ENCODE peak calls at places on chromosomes 2 and 18, in nine cellular contexts. J is AG04450, V is GM06990, Z is thyroid gland, E is left lung, N is MM.1S, H is foreskin fibroblast, U is body of pancreas, S is tibial artery. X is an unnamed sample.

GRCh38 chr2:7237476-7237875 is 320.3 kb downstream of the RNF144A start:
- DNase-seq in J (no peak), V (no peak), Z (no peak), E (no peak), N (no peak), H (no peak), U (no peak), S (no peak), X (no peak)

GRCh38 chr2:4962419-4962818 is 729.8 kb upstream of the SOX11 start:
- DNase-seq in J (no peak), V (no peak), Z (no peak), E (no peak), N (no peak), H (no peak), U (no peak), S (no peak), X (no peak)

GRCh38 chr2:30692829-30693265 is 114.4 kb downstream of the CAPN13 start:
- DNase-seq in J (no peak), V (no peak), Z (no peak), E (no peak), N (no peak), H (peak), U (no peak), S (peak), X (no peak)

GRCh38 chr2:86592547-86593230 is 29.4 kb upstream of the CHMP3 start:
- DNase-seq in J (no peak), V (no peak), Z (no peak), E (no peak), N (no peak), H (peak), U (no peak), S (no peak), X (peak)

GRCh38 chr18:24055009-24055804 is 40.7 kb downstream of the TTC39C start:
- DNase-seq in J (no peak), V (no peak), Z (no peak), E (no peak), N (no peak), H (no peak), U (no peak), S (no peak), X (no peak)

GRCh38 chr2:215917953-215918620 is 95.3 kb downstream of the MREG start:
- DNase-seq in J (no peak), V (peak), Z (no peak), E (no peak), N (peak), H (peak), U (no peak), S (no peak), X (peak)

GRCh38 chr2:72925328-72925943 is 8.1 kb downstream of the EMX1 start:
- DNase-seq in J (no peak), V (no peak), Z (no peak), E (no peak), N (no peak), H (no peak), U (peak), S (peak), X (no peak)

GRCh38 chr2:41194235-41194634 is 742.3 kb upstream of the SLC8A1 start:
- DNase-seq in J (no peak), V (no peak), Z (peak), E (no peak), N (no peak), H (peak), U (peak), S (no peak), X (peak)

GRCh38 chr18:616380-616995 is 19.7 kb downstream of the CLUL1 start:
- DNase-seq in J (no peak), V (no peak), Z (no peak), E (no peak), N (peak), H (peak), U (no peak), S (no peak), X (peak)

GRCh38 chr18:22377769-22378168 is 39.9 kb downstream of the CTAGE1 start:
- DNase-seq in J (no peak), V (no peak), Z (no peak), E (no peak), N (no peak), H (no peak), U (no peak), S (no peak), X (no peak)

GRCh38 chr2:15762449-15762848 is 170.8 kb downstream of the DDX1 start:
- DNase-seq in J (no peak), V (no peak), Z (no peak), E (no peak), N (no peak), H (no peak), U (no peak), S (no peak), X (no peak)

GRCh38 chr2:237500681-237501424 is 13.8 kb downstream of the MLPH start:
- DNase-seq in J (peak), V (no peak), Z (no peak), E (no peak), N (no peak), H (peak), U (no peak), S (no peak), X (peak)

GRCh38 chr2:226781471-226781870 is 18.1 kb downstream of the IRS1 start:
- DNase-seq in J (no peak), V (no peak), Z (no peak), E (no peak), N (no peak), H (no peak), U (no peak), S (no peak), X (no peak)

GRCh38 chr2:36967236-36967876 is 1.0 kb upstream of the STRN start:
- DNase-seq in J (no peak), V (no peak), Z (no peak), E (no peak), N (no peak), H (no peak), U (peak), S (no peak), X (no peak)

GRCh38 chr2:68041704-68042245 is 21.0 kb downstream of the C1D start:
- DNase-seq in J (no peak), V (no peak), Z (no peak), E (no peak), N (no peak), H (no peak), U (no peak), S (no peak), X (no peak)

DNA sequence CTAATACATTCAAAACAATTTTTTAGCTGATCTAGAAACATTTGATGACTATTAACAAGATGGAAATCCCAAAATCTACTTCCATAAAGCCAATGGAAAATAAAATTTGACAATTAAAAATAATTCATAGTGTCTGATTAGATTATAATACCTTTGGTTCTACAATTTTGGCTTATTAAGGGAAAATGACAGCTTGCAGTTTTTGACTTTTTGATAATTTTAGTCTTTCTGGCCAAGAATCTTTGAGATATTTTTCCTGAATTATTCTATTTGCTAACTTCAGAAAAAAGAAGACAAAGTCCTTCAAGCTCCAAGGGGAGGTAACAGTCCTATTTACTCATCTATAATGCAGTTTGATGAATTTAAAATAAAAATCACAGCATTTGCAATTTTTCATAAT is 39.6 kb downstream of the MSH6 start:
- DNase-seq in J (no peak), V (no peak), Z (no peak), E (no peak), N (no peak), H (no peak), U (no peak), S (no peak), X (no peak)
- H3K4me3 ChIP-seq in J (no peak), V (no peak), Z (no peak), E (no peak), N (no peak), H (no peak), U (no peak), S (no peak), X (no peak)

DNA sequence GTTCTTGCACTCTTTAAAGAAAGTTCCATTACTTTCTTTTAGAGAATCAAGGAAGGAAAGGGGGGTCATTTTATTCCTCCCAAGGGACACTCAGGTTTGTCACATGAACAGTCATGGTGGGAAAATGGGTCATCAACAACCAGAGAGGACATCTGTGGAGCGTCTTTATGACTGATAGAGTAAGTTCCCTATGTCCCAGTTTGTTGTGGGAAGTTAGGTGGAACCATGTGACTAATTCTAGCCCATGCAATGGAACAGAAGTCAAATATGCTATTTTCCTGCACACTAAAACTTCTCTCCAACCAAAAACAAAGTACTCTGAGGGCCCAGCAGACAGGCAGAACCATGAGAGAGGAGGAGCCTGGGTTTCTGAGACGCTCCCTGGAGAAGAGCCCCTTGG is 165.7 kb upstream of the SERTAD2 start:
- DNase-seq in J (no peak), V (no peak), Z (no peak), E (no peak), N (no peak), H (no peak), U (no peak), S (no peak), X (no peak)
- TF ChIP-seq CTCF in J (no peak), V (no peak), Z (no peak), E (no peak), N (no peak), H (no peak), U (no peak), S (no peak), X (no peak)

GRCh38 chr2:188297983-188298382 is 6.3 kb downstream of the GULP1 start:
- DNase-seq in J (no peak), V (no peak), Z (no peak), E (no peak), N (no peak), H (no peak), U (no peak), S (no peak), X (no peak)

GRCh38 chr2:188294547-188294946 is 2.9 kb downstream of the GULP1 start:
- DNase-seq in J (no peak), V (no peak), Z (no peak), E (no peak), N (no peak), H (peak), U (no peak), S (no peak), X (peak)

GRCh38 chr2:188292446-188293239 is 969 bp downstream of the GULP1 start:
- DNase-seq in J (peak), V (peak), Z (peak), E (peak), N (no peak), H (peak), U (peak), S (peak), X (peak)

GRCh38 chr2:188293601-188294482 is 2.2 kb downstream of the GULP1 start:
- DNase-seq in J (no peak), V (no peak), Z (peak), E (peak), N (no peak), H (peak), U (peak), S (peak), X (peak)

DNA sequence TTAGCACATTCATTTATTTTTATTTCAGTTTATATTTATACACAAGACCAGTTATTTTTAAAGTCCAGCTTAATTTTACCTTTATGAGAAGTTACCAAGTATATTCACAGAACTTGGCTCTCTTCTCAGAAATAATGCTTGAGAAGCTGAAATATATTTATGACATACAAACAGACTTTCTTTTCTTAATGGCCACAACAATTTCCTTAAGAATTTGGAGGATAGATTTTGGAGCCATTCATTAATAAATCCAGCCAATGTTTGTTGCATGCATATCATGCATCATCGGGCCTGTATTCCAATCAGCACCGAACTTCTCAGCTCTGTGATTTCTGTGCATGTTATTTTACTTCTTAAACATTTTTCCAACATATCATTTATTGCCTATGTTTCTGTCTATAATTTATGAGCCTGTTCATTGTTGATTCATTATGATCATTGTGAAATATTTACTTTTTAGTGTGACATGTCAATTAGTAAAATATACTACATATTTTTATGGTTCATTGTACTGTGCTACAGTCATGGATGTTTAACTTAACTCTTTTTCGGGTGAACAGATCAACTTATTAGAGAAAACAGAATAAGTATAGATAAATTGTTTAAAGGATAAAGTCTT is 3.5 kb downstream of the GULP1 start:
- DNase-seq in J (no peak), V (no peak), Z (no peak), E (no peak), N (no peak), H (no peak), U (no peak), S (no peak), X (no peak)
- H3K4me3 ChIP-seq in J (peak), V (no peak), Z (no peak), E (no peak), N (no peak), H (peak), U (no peak), S (peak), X (no peak)

DNA sequence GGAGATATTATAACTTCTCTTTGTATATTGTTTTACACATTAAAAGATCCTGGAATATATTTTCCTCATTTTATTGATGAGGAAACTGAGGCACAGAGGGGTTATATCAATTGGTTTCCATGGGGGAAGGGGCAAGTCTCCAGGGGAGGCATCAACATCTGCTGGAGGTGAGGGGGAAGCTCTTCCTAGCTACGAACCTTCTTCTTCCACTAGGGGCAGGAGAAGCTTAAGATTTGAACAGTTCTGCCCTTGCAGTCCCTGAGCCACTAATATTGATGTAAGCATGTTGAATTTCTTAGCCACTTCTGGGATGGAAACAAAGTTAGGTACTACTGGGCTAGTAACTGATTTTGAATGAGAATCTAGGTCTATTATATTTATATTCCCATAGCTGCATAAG is 140.1 kb upstream of the AQP4 start:
- DNase-seq in J (no peak), V (no peak), Z (no peak), E (no peak), N (peak), H (peak), U (no peak), S (no peak), X (peak)
- TF ChIP-seq CTCF in J (no peak), V (peak), Z (no peak), E (no peak), N (peak), H (peak), U (no peak), S (no peak), X (peak)

GRCh38 chr18:55575949-55576348 is 12.0 kb downstream of the TCF4 start:
- DNase-seq in J (no peak), V (no peak), Z (no peak), E (no peak), N (no peak), H (no peak), U (no peak), S (no peak), X (no peak)
- H3K4me3 ChIP-seq in J (no peak), V (no peak), Z (no peak), E (no peak), N (no peak), H (no peak), U (no peak), S (no peak), X (no peak)

DNA sequence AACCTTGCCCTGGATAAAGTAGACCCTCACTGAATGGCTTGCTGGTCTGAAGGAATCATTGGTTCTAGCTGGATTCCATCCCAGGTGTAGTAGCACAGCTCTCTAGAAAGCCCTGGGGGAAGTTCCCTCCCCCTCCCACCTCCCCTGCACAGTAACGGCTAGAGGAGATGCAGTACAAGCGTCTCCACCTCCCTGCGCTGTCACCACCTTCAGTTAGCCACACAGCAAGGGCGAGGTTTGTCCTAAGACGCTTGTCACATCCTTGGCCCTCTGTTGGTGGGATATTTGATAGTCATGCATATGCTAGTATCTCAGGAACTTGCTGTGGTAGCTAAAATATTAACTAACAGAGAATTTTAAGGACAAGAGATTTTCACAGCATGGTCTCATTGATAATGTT is 19.3 kb downstream of the TRAPPC12 start:
- DNase-seq in J (no peak), V (no peak), Z (no peak), E (no peak), N (no peak), H (peak), U (no peak), S (no peak), X (no peak)
- TF ChIP-seq CTCF in J (no peak), V (no peak), Z (no peak), E (no peak), N (no peak), H (no peak), U (no peak), S (no peak), X (no peak)

GRCh38 chr2:96175951-96176350 is 30.7 kb upstream of the DUSP2 start:
- DNase-seq in J (peak), V (no peak), Z (no peak), E (no peak), N (no peak), H (peak), U (no peak), S (no peak), X (peak)
- H3K4me3 ChIP-seq in J (no peak), V (no peak), Z (no peak), E (no peak), N (no peak), H (no peak), U (no peak), S (no peak), X (no peak)

GRCh38 chr2:44452184-44452583 is 90.4 kb downstream of the CAMKMT start:
- DNase-seq in J (no peak), V (no peak), Z (no peak), E (no peak), N (no peak), H (no peak), U (no peak), S (no peak), X (no peak)
- TF ChIP-seq CTCF in J (no peak), V (no peak), Z (no peak), E (no peak), N (no peak), H (no peak), U (no peak), S (no peak), X (no peak)

GRCh38 chr2:109049022-109049421 is 60.0 kb upstream of the EDAR start:
- DNase-seq in J (no peak), V (no peak), Z (no peak), E (no peak), N (no peak), H (no peak), U (no peak), S (no peak), X (no peak)
- H3K4me3 ChIP-seq in J (no peak), V (no peak), Z (no peak), E (no peak), N (no peak), H (no peak), U (no peak), S (no peak), X (no peak)

DNA sequence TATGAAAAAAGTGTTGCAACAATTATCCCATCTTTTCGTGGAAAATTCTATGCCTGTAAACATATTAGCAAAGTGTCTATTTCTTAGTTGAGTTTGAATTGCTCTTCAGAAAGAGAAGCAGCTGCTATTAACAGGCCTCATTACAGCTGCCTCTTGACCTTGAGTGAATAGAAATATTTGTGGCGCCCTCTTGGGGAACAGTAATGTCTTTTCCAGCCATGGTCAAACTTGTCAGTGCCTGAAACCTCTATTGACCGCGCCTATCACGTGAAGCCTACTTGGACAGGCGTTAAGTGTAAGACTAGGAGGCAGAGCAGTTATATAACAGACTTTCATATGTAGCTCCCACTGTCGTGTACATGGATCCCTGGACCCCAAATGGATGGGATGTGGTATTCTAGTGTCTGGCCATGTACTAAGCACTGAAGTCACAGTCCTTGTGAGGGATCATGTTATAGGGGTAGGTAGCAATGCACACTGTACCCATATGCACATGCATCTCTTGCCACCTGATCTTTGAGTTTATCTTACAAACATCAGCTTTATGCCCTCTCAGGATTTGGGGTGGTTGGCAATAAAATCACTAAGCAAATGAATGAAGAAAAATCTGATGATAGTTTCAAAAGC is 245.0 kb downstream of the PTGR3 start:
- DNase-seq in J (no peak), V (no peak), Z (peak), E (peak), N (peak), H (peak), U (peak), S (no peak), X (peak)
- TF ChIP-seq CTCF in J (peak), V (peak), Z (peak), E (no peak), N (peak), H (peak), U (peak), S (peak), X (peak)

X was measured in fibroblast of the aortic adventitia.